ENCODE peak calls at places on chromosomes 6 and 20, in eight cellular contexts. Q is AG08396; T is GM12865; X is GM20000; W is NCI-H2171; J is amniotic epithelial cell; F is activated naive CD4-positive, alpha-beta T cell; N is activated CD4-positive, alpha-beta memory T cell treated with anti-CD3 and anti-CD28 coated beads for 36 hours. R is an unnamed sample.

GRCh38 chr20:48787861-48788375 is 39.9 kb downstream of the PREX1 start:
- DNase-seq in Q (peak), T (peak), X (no peak), W (no peak), J (peak), F (no peak), N (no peak), R (peak)

GRCh38 chr6:28235912-28236452 is 10.9 kb downstream of the ZSCAN9 start:
- DNase-seq in Q (no peak), T (no peak), X (no peak), W (no peak), J (no peak), F (no peak), N (no peak), R (no peak)

GRCh38 chr6:20700375-20700774 is 166.1 kb downstream of the CDKAL1 start:
- DNase-seq in Q (no peak), T (no peak), X (no peak), W (peak), J (no peak), F (no peak), N (no peak), R (no peak)

GRCh38 chr6:124742971-124743370 is 219.3 kb upstream of the RNF217 start:
- DNase-seq in Q (no peak), T (no peak), X (no peak), W (no peak), J (peak), F (no peak), N (no peak), R (no peak)

GRCh38 chr6:95364016-95364604 is 213.2 kb upstream of the MANEA start:
- DNase-seq in Q (peak), T (peak), X (peak), W (peak), J (peak), F (no peak), N (no peak), R (peak)

GRCh38 chr20:46491354-46491753 is 22.0 kb downstream of the ZNF334 start:
- DNase-seq in Q (no peak), T (no peak), X (no peak), W (no peak), J (no peak), F (no peak), N (no peak), R (no peak)

GRCh38 chr6:13766201-13766634 is 48.1 kb downstream of the MCUR1 start:
- DNase-seq in Q (peak), T (no peak), X (peak), W (peak), J (peak), F (no peak), N (no peak), R (peak)

GRCh38 chr6:22828179-22829062 is 259.1 kb downstream of the HDGFL1 start:
- DNase-seq in Q (peak), T (peak), X (peak), W (no peak), J (peak), F (no peak), N (no peak), R (peak)

GRCh38 chr6:99993533-99994251 is at the start of gene MCHR2:
- DNase-seq in Q (no peak), T (no peak), X (no peak), W (no peak), J (no peak), F (no peak), N (no peak), R (no peak)

GRCh38 chr6:31270788-31271640 is 878 bp downstream of the HLA-C start:
- DNase-seq in Q (peak), T (peak), X (peak), W (no peak), J (peak), F (no peak), N (peak), R (no peak)

GRCh38 chr6:25413506-25413905 is 134.3 kb downstream of the CARMIL1 start:
- DNase-seq in Q (no peak), T (peak), X (no peak), W (no peak), J (peak), F (no peak), N (no peak), R (no peak)

GRCh38 chr6:123519191-123519510 is 117.6 kb downstream of the TRDN start:
- DNase-seq in Q (no peak), T (no peak), X (no peak), W (no peak), J (no peak), F (no peak), N (no peak), R (no peak)

GRCh38 chr6:22727709-22728108 is 158.3 kb downstream of the HDGFL1 start:
- DNase-seq in Q (no peak), T (peak), X (no peak), W (no peak), J (peak), F (no peak), N (no peak), R (no peak)

GRCh38 chr6:36627801-36628246 is 33.7 kb downstream of the SRSF3 start:
- DNase-seq in Q (peak), T (peak), X (no peak), W (peak), J (peak), F (no peak), N (no peak), R (no peak)

GRCh38 chr6:169168302-169168630 is 85.4 kb downstream of the THBS2 start:
- DNase-seq in Q (no peak), T (no peak), X (no peak), W (no peak), J (no peak), F (no peak), N (no peak), R (no peak)

GRCh38 chr6:4164456-4164855 is 29.1 kb upstream of the ECI2 start:
- DNase-seq in Q (no peak), T (no peak), X (no peak), W (no peak), J (no peak), F (no peak), N (no peak), R (no peak)

GRCh38 chr6:54134934-54135333 is 23.7 kb downstream of the MLIP start:
- DNase-seq in Q (no peak), T (no peak), X (no peak), W (no peak), J (no peak), F (no peak), N (no peak), R (no peak)

GRCh38 chr6:30077218-30077617 is 1.6 kb upstream of the RNF39 start:
- DNase-seq in Q (no peak), T (no peak), X (peak), W (no peak), J (no peak), F (no peak), N (no peak), R (no peak)

GRCh38 chr6:37794825-37795224 is 24.7 kb upstream of the ZFAND3 start:
- DNase-seq in Q (no peak), T (no peak), X (no peak), W (no peak), J (peak), F (no peak), N (no peak), R (peak)

GRCh38 chr6:25172819-25173218 is 106.4 kb upstream of the CARMIL1 start:
- DNase-seq in Q (peak), T (no peak), X (no peak), W (no peak), J (peak), F (no peak), N (no peak), R (peak)

GRCh38 chr20:35145141-35145564 is 2.0 kb downstream of the EDEM2 start:
- DNase-seq in Q (peak), T (peak), X (peak), W (peak), J (peak), F (no peak), N (no peak), R (peak)

GRCh38 chr20:6768228-6769185 is 1.0 kb downstream of the BMP2 start:
- DNase-seq in Q (peak), T (no peak), X (peak), W (no peak), J (no peak), F (no peak), N (no peak), R (no peak)

GRCh38 chr6:137673603-137674002 is 179.4 kb upstream of the OLIG3 start:
- DNase-seq in Q (no peak), T (no peak), X (no peak), W (no peak), J (no peak), F (no peak), N (no peak), R (no peak)

GRCh38 chr6:183668-184067 is 108.6 kb upstream of the DUSP22 start:
- DNase-seq in Q (no peak), T (no peak), X (peak), W (no peak), J (no peak), F (no peak), N (peak), R (no peak)

GRCh38 chr6:84731901-84732300 is 32.5 kb downstream of the TBX18 start:
- DNase-seq in Q (no peak), T (no peak), X (no peak), W (no peak), J (peak), F (no peak), N (no peak), R (no peak)

GRCh38 chr6:119349341-119350201 is at the start of gene MAN1A1:
- DNase-seq in Q (peak), T (peak), X (peak), W (peak), J (peak), F (peak), N (peak), R (peak)

GRCh38 chr20:25250508-25250907 is 2.6 kb downstream of the PYGB start:
- DNase-seq in Q (no peak), T (no peak), X (no peak), W (no peak), J (no peak), F (no peak), N (no peak), R (no peak)

GRCh38 chr20:36645998-36646397 is at the start of gene SLA2:
- DNase-seq in Q (no peak), T (peak), X (peak), W (no peak), J (no peak), F (peak), N (peak), R (no peak)

GRCh38 chr6:38483526-38483925 is 156.2 kb downstream of the BTBD9 start:
- DNase-seq in Q (no peak), T (peak), X (peak), W (no peak), J (no peak), F (no peak), N (no peak), R (no peak)

GRCh38 chr20:50009521-50010454 is 27.0 kb downstream of the SNAI1 start:
- DNase-seq in Q (no peak), T (no peak), X (no peak), W (no peak), J (peak), F (no peak), N (no peak), R (no peak)

GRCh38 chr6:104638841-104639290 is 220.9 kb downstream of the HACE1 start:
- DNase-seq in Q (no peak), T (no peak), X (no peak), W (no peak), J (peak), F (no peak), N (no peak), R (no peak)

GRCh38 chr20:36096404-36096799 is 58.1 kb upstream of the EPB41L1 start:
- DNase-seq in Q (no peak), T (no peak), X (no peak), W (no peak), J (no peak), F (no peak), N (no peak), R (no peak)

GRCh38 chr6:88383183-88383582 is 217.0 kb upstream of the CNR1 start:
- DNase-seq in Q (no peak), T (no peak), X (no peak), W (no peak), J (no peak), F (no peak), N (no peak), R (no peak)

R was measured in HFFc6.